ENCODE peak calls at places on chromosomes 3 and 15, in seven cellular contexts. I is EL; G is esophagus muscularis mucosa; C is stimulated activated CD4-positive, alpha-beta T cell treated with anti-CD3 and anti-CD28 coated beads, Interleukin-2, amount 100 ng/mL, for 48 hours; A is activated effector memory CD4-positive, alpha-beta T cell treated with anti-CD3 and anti-CD28 coated beads, Interleukin-2, amount 50 U/mL, for 16 hours; B is ecto neural progenitor cell; R is HFFc6. X is an unnamed sample.
A peak's percentile ranks its signal among the peaks of the same experiment; 100 is the strongest.

GRCh38 chr15:52112203-52112750 is 298 bp downstream of the BCL2L10 start:
- DNase-seq in I (peak; percentile 19), G (no peak), C (peak; percentile 52), A (peak; percentile 80), B (no peak), R (no peak), X (no peak)

GRCh38 chr3:143427626-143428025 is 308.1 kb downstream of the CHST2 start:
- DNase-seq in I (no peak), G (no peak), C (no peak), A (no peak), B (no peak), R (no peak), X (no peak)

GRCh38 chr3:47612178-47612577 is 33.5 kb upstream of the CSPG5 start:
- DNase-seq in I (peak; percentile 80), G (no peak), C (no peak), A (no peak), B (no peak), R (peak; percentile 64), X (peak; percentile 71)

GRCh38 chr15:66864086-66864830 is 162.2 kb downstream of the SMAD6 start:
- DNase-seq in I (no peak), G (peak; percentile 78), C (no peak), A (peak; percentile 21), B (no peak), R (no peak), X (no peak)

GRCh38 chr3:81925385-81925784 is 163.9 kb upstream of the GBE1 start:
- DNase-seq in I (no peak), G (no peak), C (no peak), A (no peak), B (no peak), R (no peak), X (no peak)

GRCh38 chr3:21390856-21391255 is 360.2 kb downstream of the ZNF385D start:
- DNase-seq in I (no peak), G (no peak), C (no peak), A (no peak), B (no peak), R (peak; percentile 70), X (no peak)

GRCh38 chr3:24151595-24151994 is 206.5 kb downstream of the NR1D2 start:
- DNase-seq in I (no peak), G (no peak), C (no peak), A (no peak), B (no peak), R (no peak), X (no peak)

GRCh38 chr3:124161453-124161852 is 169.5 kb upstream of the ROPN1 start:
- DNase-seq in I (no peak), G (no peak), C (no peak), A (no peak), B (no peak), R (no peak), X (no peak)

GRCh38 chr3:172061724-172062184 is 22.4 kb downstream of the FNDC3B start:
- DNase-seq in I (no peak), G (no peak), C (no peak), A (no peak), B (no peak), R (no peak), X (no peak)

GRCh38 chr15:53404930-53405493 is 354.5 kb downstream of the WDR72 start:
- DNase-seq in I (no peak), G (no peak), C (no peak), A (no peak), B (no peak), R (no peak), X (no peak)

GRCh38 chr3:62013931-62014330 is 359.4 kb downstream of the FEZF2 start:
- DNase-seq in I (no peak), G (no peak), C (no peak), A (no peak), B (no peak), R (no peak), X (no peak)

GRCh38 chr3:8458711-8459110 is 42.9 kb upstream of the LMCD1 start:
- DNase-seq in I (peak; percentile 95), G (no peak), C (no peak), A (no peak), B (no peak), R (peak; percentile 61), X (no peak)

GRCh38 chr15:101445562-101446526 is 43.7 kb downstream of the PCSK6 start:
- DNase-seq in I (peak; percentile 62), G (no peak), C (no peak), A (no peak), B (no peak), R (peak; percentile 80), X (peak; percentile 69)

GRCh38 chr15:80177151-80177550 is 24.4 kb downstream of the FAH start:
- DNase-seq in I (no peak), G (no peak), C (no peak), A (no peak), B (no peak), R (no peak), X (no peak)

GRCh38 chr15:28943146-28943545 is 57.4 kb downstream of the APBA2 start:
- DNase-seq in I (no peak), G (no peak), C (no peak), A (peak; percentile 62), B (peak; percentile 22), R (no peak), X (no peak)

GRCh38 chr15:76313731-76314130 is 2.5 kb upstream of the ETFA start:
- DNase-seq in I (no peak), G (no peak), C (no peak), A (no peak), B (no peak), R (no peak), X (no peak)

X was measured in A172.